ENCODE peak calls at places on chromosomes 2 and 18, in eight cellular contexts. R, A, T, M, U, N, X and P are unnamed samples.

GRCh38 chr2:109382946-109383345 is 230.8 kb downstream of the SEPTIN10 start:
- DNase-seq in R (peak; percentile 68), A (no peak), T (peak; percentile 42), M (peak; percentile 47), U (peak; percentile 67), N (no peak), X (no peak), P (no peak)

GRCh38 chr2:46073540-46074018 is 223.6 kb upstream of the EPAS1 start:
- DNase-seq in R (peak; percentile 96), A (no peak), T (peak; percentile 97), M (peak; percentile 98), U (no peak), N (no peak), X (peak; percentile 29), P (no peak)

GRCh38 chr2:68099260-68099659 is 36.5 kb upstream of the C1D start:
- DNase-seq in R (no peak), A (no peak), T (no peak), M (no peak), U (no peak), N (peak; percentile 40), X (no peak), P (no peak)

GRCh38 chr2:6978991-6979390 is 61.8 kb downstream of the RNF144A start:
- DNase-seq in R (no peak), A (no peak), T (no peak), M (no peak), U (no peak), N (no peak), X (no peak), P (no peak)

GRCh38 chr2:85785871-85786270 is 32.1 kb downstream of the ATOH8 start:
- DNase-seq in R (no peak), A (no peak), T (no peak), M (no peak), U (no peak), N (no peak), X (no peak), P (no peak)

GRCh38 chr2:67272195-67272594 is 124.9 kb upstream of the ETAA1 start:
- DNase-seq in R (no peak), A (no peak), T (no peak), M (no peak), U (no peak), N (no peak), X (no peak), P (no peak)

GRCh38 chr2:44168684-44169154 is at the start of gene PPM1B:
- DNase-seq in R (no peak), A (peak; percentile 98), T (no peak), M (no peak), U (peak; percentile 100), N (no peak), X (peak; percentile 98), P (peak; percentile 99)

GRCh38 chr2:144261966-144262365 is 258.0 kb downstream of the ZEB2 start:
- DNase-seq in R (no peak), A (no peak), T (no peak), M (no peak), U (no peak), N (no peak), X (no peak), P (no peak)

GRCh38 chr2:26911911-26912861 is 58.3 kb upstream of the MAPRE3 start:
- DNase-seq in R (no peak), A (peak; percentile 47), T (no peak), M (no peak), U (no peak), N (no peak), X (no peak), P (no peak)

GRCh38 chr2:71550801-71551630 is 97.7 kb downstream of the DYSF start:
- DNase-seq in R (no peak), A (no peak), T (no peak), M (no peak), U (no peak), N (no peak), X (no peak), P (peak; percentile 74)

DNA sequence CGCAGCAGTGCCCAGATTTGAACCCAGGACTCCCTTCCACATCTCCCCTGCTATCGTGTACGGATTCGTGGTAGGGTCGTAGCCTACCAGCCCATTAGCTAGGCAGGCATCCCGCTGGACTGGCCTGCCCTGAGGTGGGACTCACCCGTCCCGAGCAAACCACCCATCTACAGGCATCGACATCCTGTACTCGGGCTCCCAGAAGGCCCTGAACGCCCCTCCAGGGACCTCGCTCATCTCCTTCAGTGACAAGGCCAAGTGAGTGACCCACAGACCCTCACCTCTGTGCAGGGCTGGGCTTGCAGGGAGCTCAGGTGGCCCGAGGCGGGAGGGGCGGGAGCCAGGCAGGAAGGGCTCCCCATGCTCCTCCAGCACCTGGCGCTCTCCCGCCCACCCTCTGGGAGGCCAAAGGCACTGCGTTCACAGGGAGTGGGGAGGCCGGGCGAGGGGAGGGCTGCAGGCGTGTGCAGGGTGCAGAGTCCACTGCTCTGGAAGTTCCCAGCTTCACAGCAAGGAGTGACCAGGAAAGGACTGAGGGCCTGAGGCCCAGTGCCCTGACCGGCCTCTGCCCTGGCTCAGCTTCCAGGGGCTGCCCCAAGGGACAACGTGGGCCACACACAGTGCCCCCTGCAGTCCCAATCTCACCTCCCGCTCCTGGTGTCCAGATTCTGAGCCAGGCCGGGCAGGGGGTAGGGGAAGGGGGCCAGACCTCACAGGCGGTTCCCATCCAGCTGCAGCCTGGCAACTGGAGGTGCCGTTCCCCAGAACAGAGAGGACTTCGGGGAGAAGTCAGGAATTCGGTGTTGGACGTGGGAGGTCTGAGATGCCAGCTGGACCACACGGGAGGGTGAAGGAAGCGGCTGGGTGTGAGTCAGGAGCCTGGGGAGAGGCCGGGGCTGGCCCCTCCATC is 5.4 kb downstream of the AGXT start:
- DNase-seq in R (no peak), A (no peak), T (no peak), M (no peak), U (no peak), N (no peak), X (no peak), P (peak; percentile 75)
- TF ChIP-seq CTCF in R (no peak), A (no peak), T (peak; percentile 11), M (no peak), U (no peak), N (no peak), X (no peak), P (peak; percentile 24)

DNA sequence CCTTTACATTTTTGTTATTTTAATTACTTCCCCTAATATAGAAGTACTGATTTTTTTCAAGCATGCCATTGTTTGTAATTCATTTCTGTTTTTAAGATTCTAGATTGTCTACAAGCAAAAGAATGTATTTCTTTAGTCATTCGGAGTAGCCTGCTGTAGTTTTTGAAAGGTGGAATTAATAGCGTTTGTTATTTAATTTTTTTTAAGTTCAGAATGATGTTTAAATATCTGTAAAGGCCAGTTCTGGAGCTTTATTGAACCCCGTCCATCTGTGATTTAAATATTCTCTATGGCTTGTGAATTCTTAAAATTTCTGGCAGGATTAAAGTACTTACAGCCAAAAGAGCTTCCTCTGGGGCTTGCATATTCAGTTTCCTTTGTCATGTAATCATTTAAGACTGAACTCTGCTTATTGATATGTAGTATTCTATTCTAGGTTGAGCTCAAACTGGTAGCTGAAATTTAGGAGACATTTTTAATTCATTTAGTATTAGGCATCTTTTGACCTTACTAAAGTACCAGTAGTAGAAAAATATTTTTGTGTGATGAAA is 5.2 kb downstream of the TGIF1 start:
- DNase-seq in R (no peak), A (no peak), T (no peak), M (no peak), U (no peak), N (no peak), X (no peak), P (no peak)
- TF ChIP-seq CTCF in R (no peak), A (peak; percentile 11), T (no peak), M (no peak), U (peak; percentile 3), N (no peak), X (no peak), P (peak; percentile 63)

GRCh38 chr2:47265158-47265557 is 110.0 kb upstream of the STPG4 start:
- DNase-seq in R (no peak), A (no peak), T (no peak), M (no peak), U (no peak), N (no peak), X (no peak), P (no peak)

GRCh38 chr2:47262657-47263056 is 107.5 kb upstream of the STPG4 start:
- DNase-seq in R (no peak), A (no peak), T (no peak), M (no peak), U (no peak), N (no peak), X (no peak), P (no peak)

GRCh38 chr2:47265751-47266231 is 110.7 kb upstream of the STPG4 start:
- DNase-seq in R (no peak), A (no peak), T (no peak), M (no peak), U (no peak), N (no peak), X (no peak), P (no peak)

GRCh38 chr2:47264686-47265085 is 109.6 kb upstream of the STPG4 start:
- DNase-seq in R (no peak), A (no peak), T (no peak), M (no peak), U (no peak), N (no peak), X (no peak), P (no peak)

DNA sequence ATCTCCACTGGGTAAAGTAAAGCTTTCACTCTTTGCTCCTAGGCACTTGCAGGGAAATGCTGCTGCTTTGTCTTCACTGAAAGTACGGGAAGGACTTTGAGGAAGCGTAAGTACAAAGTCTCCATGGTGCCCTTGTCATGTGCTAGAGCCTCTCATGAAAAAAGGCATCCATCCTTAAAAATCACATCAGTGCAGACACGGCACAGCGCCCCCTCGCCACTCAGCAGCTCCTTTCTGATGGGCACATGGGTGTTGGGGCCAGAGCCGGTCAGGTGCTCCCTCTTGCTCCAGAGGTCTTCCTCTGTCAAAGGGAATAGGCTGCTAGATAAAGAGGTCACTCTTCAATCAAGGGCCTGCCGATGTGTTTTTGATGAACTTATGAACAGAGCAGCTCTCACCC is 109.1 kb upstream of the STPG4 start:
- DNase-seq in R (no peak), A (no peak), T (no peak), M (no peak), U (no peak), N (no peak), X (no peak), P (no peak)
- TF ChIP-seq CTCF in R (no peak), A (no peak), T (no peak), M (no peak), U (no peak), N (no peak), X (no peak), P (no peak)

GRCh38 chr18:79935098-79935480 is 16.4 kb downstream of the SLC66A2 start:
- DNase-seq in R (no peak), A (no peak), T (no peak), M (no peak), U (no peak), N (no peak), X (no peak), P (peak; percentile 38)

GRCh38 chr18:79932907-79933306 is 18.5 kb downstream of the SLC66A2 start:
- DNase-seq in R (no peak), A (no peak), T (no peak), M (no peak), U (no peak), N (no peak), X (no peak), P (no peak)

GRCh38 chr18:79934311-79935097 is 16.9 kb downstream of the SLC66A2 start:
- DNase-seq in R (no peak), A (no peak), T (no peak), M (no peak), U (peak; percentile 65), N (no peak), X (no peak), P (peak; percentile 51)

GRCh38 chr18:79935499-79935898 is 16.0 kb downstream of the SLC66A2 start:
- DNase-seq in R (no peak), A (no peak), T (no peak), M (no peak), U (no peak), N (no peak), X (no peak), P (peak; percentile 63)

GRCh38 chr18:79933765-79934164 is 17.7 kb downstream of the SLC66A2 start:
- DNase-seq in R (no peak), A (no peak), T (no peak), M (peak; percentile 38), U (no peak), N (no peak), X (no peak), P (peak; percentile 27)
- TF ChIP-seq CTCF in R (no peak), A (peak; percentile 47), T (no peak), M (peak; percentile 29), U (peak; percentile 39), N (no peak), X (peak; percentile 23), P (peak; percentile 36)